ENCODE peak calls at places on chromosomes 7 and 10, in nine cellular contexts. Z, U, Y, N, S, R, K, Q and E are unnamed samples.
A peak's percentile ranks its signal among the peaks of the same experiment; 100 is the strongest.

GRCh38 chr7:157816526-157817250 is 479.9 kb downstream of the DNAJB6 start:
- DNase-seq in Q (no peak), Y (no peak), S (no peak), N (no peak), R (no peak), U (no peak), K (no peak), Z (no peak), E (no peak)

GRCh38 chr7:82164813-82165212 is 278.8 kb downstream of the CACNA2D1 start:
- DNase-seq in Y (peak; percentile 68), K (no peak), R (no peak), S (peak; percentile 55), Q (no peak), Z (no peak), N (peak; percentile 58), U (peak; percentile 43), E (peak; percentile 16)

GRCh38 chr7:99855236-99855635 is 21.6 kb downstream of the OR2AE1 start:
- DNase-seq in S (no peak), N (no peak), K (no peak), Z (no peak), U (no peak), Q (no peak), Y (no peak), R (no peak), E (no peak)

GRCh38 chr10:75643944-75644820 is 212.8 kb downstream of the LRMDA start:
- DNase-seq in S (no peak), Y (no peak), R (no peak), Z (no peak), Q (no peak), U (no peak), N (no peak), K (no peak), E (no peak)

GRCh38 chr10:34647848-34648247 is 167.2 kb downstream of the PARD3 start:
- DNase-seq in S (no peak), K (no peak), Y (no peak), Q (no peak), R (no peak), U (no peak), N (no peak), Z (no peak), E (no peak)

GRCh38 chr10:24957624-24958435 is 5.4 kb upstream of the PRTFDC1 start:
- DNase-seq in U (peak; percentile 69), R (no peak), Y (no peak), Q (no peak), Z (no peak), K (peak; percentile 86), S (no peak), N (no peak), E (peak; percentile 86)

GRCh38 chr10:9028211-9028610 is 973.7 kb downstream of the GATA3 start:
- DNase-seq in K (no peak), Q (no peak), U (no peak), S (no peak), N (no peak), R (no peak), Z (no peak), Y (no peak), E (no peak)

GRCh38 chr10:27744478-27745379 is 890 bp downstream of the MKX start:
- DNase-seq in S (no peak), N (no peak), U (no peak), Z (peak; percentile 27), K (no peak), Q (no peak), R (no peak), Y (no peak), E (peak; percentile 27)

GRCh38 chr10:91603931-91604331 is 28.9 kb downstream of the PPP1R3C start:
- DNase-seq in Q (no peak), Z (no peak), Y (no peak), U (no peak), R (no peak), S (peak; percentile 26), K (no peak), N (no peak), E (peak; percentile 79)

GRCh38 chr7:97573065-97573464 is 158.8 kb upstream of the TAC1 start:
- DNase-seq in N (no peak), S (no peak), U (no peak), Q (no peak), R (no peak), Z (no peak), K (no peak), Y (no peak), E (no peak)

GRCh38 chr7:41924798-41925197 is 221.9 kb upstream of the INHBA start:
- DNase-seq in Y (no peak), N (no peak), Z (no peak), Q (no peak), R (no peak), S (no peak), K (no peak), U (no peak), E (no peak)

GRCh38 chr10:28367865-28368541 is 65.1 kb upstream of the MPP7 start:
- DNase-seq in S (no peak), Y (no peak), Q (no peak), N (no peak), U (no peak), Z (peak; percentile 38), R (peak; percentile 84), K (no peak), E (peak; percentile 58)

GRCh38 chr10:125840955-125841354 is 17.6 kb downstream of the BCCIP start:
- DNase-seq in R (no peak), Q (no peak), U (no peak), S (no peak), K (peak; percentile 1), Z (no peak), N (no peak), Y (no peak), E (peak; percentile 5)

GRCh38 chr7:139691253-139691781 is 86.5 kb downstream of the HIPK2 start:
- DNase-seq in Q (no peak), K (peak; percentile 40), Z (no peak), S (no peak), Y (peak; percentile 89), U (no peak), R (peak; percentile 84), N (peak; percentile 15), E (no peak)

GRCh38 chr10:62744136-62744535 is 60.4 kb upstream of the ADO start:
- DNase-seq in U (no peak), N (no peak), Z (no peak), K (no peak), R (no peak), Y (no peak), S (no peak), Q (no peak), E (no peak)

GRCh38 chr7:106421181-106421762 is 136.5 kb upstream of the NAMPT start:
- DNase-seq in Y (peak; percentile 66), Z (no peak), K (peak; percentile 76), R (peak; percentile 87), U (peak; percentile 77), Q (peak; percentile 44), S (no peak), N (no peak), E (peak; percentile 74)

GRCh38 chr7:117435475-117436043 is 8.3 kb upstream of the ASZ1 start:
- DNase-seq in Z (no peak), R (no peak), N (no peak), K (no peak), Y (no peak), Q (no peak), U (no peak), S (no peak), E (peak; percentile 91)

GRCh38 chr10:44426247-44427034 is 41.5 kb upstream of the CXCL12 start:
- DNase-seq in Q (no peak), K (no peak), Y (no peak), R (no peak), S (no peak), Z (no peak), N (no peak), U (no peak), E (no peak)

GRCh38 chr10:99410876-99411275 is 19.5 kb downstream of the GOT1 start:
- DNase-seq in Q (no peak), Y (no peak), Z (no peak), R (no peak), S (no peak), U (no peak), N (no peak), K (no peak), E (no peak)